ENCODE peak calls at places on chromosomes 16 and 17, in seven cellular contexts. P, U, G, D, F, N and Y are unnamed samples.

GRCh38 chr17:81341347-81342061 is 46.4 kb upstream of the SLC38A10 start:
- DNase-seq in N (no peak), U (no peak), F (no peak), D (no peak), P (no peak), G (no peak), Y (no peak)

GRCh38 chr17:56909742-56910508 is 3.9 kb downstream of the TRIM25 start:
- DNase-seq in D (no peak), P (no peak), F (no peak), N (no peak), U (no peak), G (no peak), Y (no peak)

GRCh38 chr16:66752379-66752778 is 970 bp upstream of the DYNC1LI2 start:
- DNase-seq in D (no peak), G (no peak), N (no peak), P (no peak), F (no peak), U (no peak), Y (no peak)

GRCh38 chr17:75105269-75106080 is 4.3 kb upstream of the ARMC7 start:
- DNase-seq in P (peak), D (peak), G (peak), U (peak), F (peak), N (peak), Y (no peak)

GRCh38 chr16:69371564-69371963 is 14.2 kb downstream of the TERF2 start:
- DNase-seq in N (no peak), U (no peak), D (no peak), G (no peak), F (no peak), P (no peak), Y (no peak)

GRCh38 chr16:8376858-8377257 is 213.5 kb downstream of the TMEM114 start:
- DNase-seq in P (no peak), F (no peak), N (no peak), G (no peak), U (no peak), D (no peak), Y (no peak)

GRCh38 chr17:57092779-57093178 is 7.7 kb downstream of the AKAP1 start:
- DNase-seq in G (no peak), D (no peak), U (no peak), P (no peak), N (no peak), F (no peak), Y (no peak)

GRCh38 chr17:18076941-18077340 is 10.8 kb upstream of the DRG2 start:
- DNase-seq in F (no peak), P (no peak), N (no peak), U (peak), D (no peak), G (no peak), Y (no peak)

GRCh38 chr17:81034779-81035388 is at the start of gene BAIAP2:
- DNase-seq in U (peak), D (peak), P (peak), F (peak), G (peak), N (peak), Y (peak)

GRCh38 chr17:49592263-49592662 is 16.6 kb downstream of the NXPH3 start:
- DNase-seq in P (no peak), U (no peak), D (no peak), G (no peak), F (no peak), N (no peak), Y (no peak)

GRCh38 chr17:65442691-65443090 is 118.8 kb downstream of the AXIN2 start:
- DNase-seq in U (no peak), F (no peak), N (no peak), G (no peak), P (no peak), D (no peak), Y (no peak)

GRCh38 chr17:73199751-73200317 is 7.0 kb downstream of the COG1 start:
- DNase-seq in U (no peak), F (no peak), P (no peak), G (no peak), D (no peak), N (no peak), Y (no peak)

GRCh38 chr16:89017543-89017942 is 40.5 kb upstream of the CBFA2T3 start:
- DNase-seq in U (no peak), G (no peak), F (no peak), D (no peak), N (no peak), P (no peak), Y (no peak)